ENCODE peak calls at places on chromosomes 3 and 15, in six cellular contexts. H is A673, U is cardiac muscle cell, B is OCI-LY7, J is right atrium auricular region, W is GM12865. R is an unnamed sample.

GRCh38 chr3:186991470-186991869 is 61.1 kb downstream of the ST6GAL1 start:
- DNase-seq in H (no peak), U (no peak), B (no peak), J (no peak), W (no peak), R (no peak)

GRCh38 chr15:101558217-101558941 is 68.9 kb upstream of the PCSK6 start:
- DNase-seq in H (no peak), U (no peak), B (no peak), J (no peak), W (no peak), R (no peak)

GRCh38 chr3:187713504-187713903 is 11.1 kb upstream of the RTP2 start:
- DNase-seq in H (peak), U (no peak), B (no peak), J (no peak), W (peak), R (no peak)

GRCh38 chr3:65854606-65855304 is 184.0 kb downstream of the MAGI1 start:
- DNase-seq in H (peak), U (no peak), B (no peak), J (no peak), W (peak), R (no peak)

GRCh38 chr3:173583496-173583895 is 186.0 kb downstream of the NLGN1 start:
- DNase-seq in H (no peak), U (no peak), B (no peak), J (no peak), W (no peak), R (no peak)

GRCh38 chr15:68209735-68210408 is 4.7 kb upstream of the CALML4 start:
- DNase-seq in H (no peak), U (no peak), B (peak), J (no peak), W (peak), R (peak)

GRCh38 chr15:57376695-57377477 is 581 bp downstream of the CGNL1 start:
- DNase-seq in H (peak), U (peak), B (no peak), J (peak), W (no peak), R (peak)

GRCh38 chr3:138187296-138188012 is at the start of gene ARMC8:
- DNase-seq in H (peak), U (peak), B (no peak), J (peak), W (peak), R (peak)

GRCh38 chr3:139954146-139954545 is 19.2 kb downstream of the CLSTN2 start:
- DNase-seq in H (no peak), U (peak), B (no peak), J (no peak), W (no peak), R (no peak)

GRCh38 chr15:96789999-96790398 is 459.5 kb downstream of the NR2F2 start:
- DNase-seq in H (no peak), U (no peak), B (no peak), J (no peak), W (no peak), R (no peak)

GRCh38 chr3:154716170-154716569 is 286.2 kb upstream of the GPR149 start:
- DNase-seq in H (no peak), U (no peak), B (no peak), J (no peak), W (no peak), R (no peak)

GRCh38 chr3:42743204-42743995 is 29.7 kb downstream of the CCDC13 start:
- DNase-seq in H (no peak), U (no peak), B (no peak), J (peak), W (no peak), R (no peak)

GRCh38 chr15:36810656-36811449 is 231.4 kb downstream of the CDIN1 start:
- DNase-seq in H (peak), U (no peak), B (peak), J (no peak), W (peak), R (no peak)

GRCh38 chr3:45772341-45773035 is 23.8 kb downstream of the SLC6A20 start:
- DNase-seq in H (no peak), U (no peak), B (no peak), J (no peak), W (no peak), R (no peak)

GRCh38 chr15:96693990-96694517 is 363.6 kb downstream of the NR2F2 start:
- DNase-seq in H (peak), U (no peak), B (no peak), J (no peak), W (no peak), R (no peak)

GRCh38 chr3:40574661-40575060 is 49.9 kb downstream of the ZNF621 start:
- DNase-seq in H (peak), U (no peak), B (no peak), J (no peak), W (no peak), R (no peak)

GRCh38 chr3:109336272-109336957 is 931 bp downstream of the DPPA4 start:
- DNase-seq in H (no peak), U (peak), B (no peak), J (no peak), W (no peak), R (no peak)

GRCh38 chr3:15271030-15271429 is 61.4 kb downstream of the SH3BP5 start:
- DNase-seq in H (no peak), U (no peak), B (no peak), J (peak), W (no peak), R (no peak)

GRCh38 chr15:98855067-98855814 is 152.4 kb downstream of the PGPEP1L start:
- DNase-seq in H (no peak), U (no peak), B (no peak), J (no peak), W (no peak), R (no peak)

GRCh38 chr3:50242778-50243551 is 7.0 kb downstream of the GNAI2 start:
- DNase-seq in H (no peak), U (no peak), B (peak), J (peak), W (peak), R (peak)

GRCh38 chr3:31253782-31254181 is 278.9 kb upstream of the STT3B start:
- DNase-seq in H (no peak), U (no peak), B (no peak), J (no peak), W (no peak), R (no peak)

GRCh38 chr3:113287111-113287817 is 75.9 kb downstream of the BOC start:
- DNase-seq in H (no peak), U (no peak), B (no peak), J (no peak), W (no peak), R (peak)

GRCh38 chr15:33729648-33730047 is 238.6 kb upstream of the CHRM5 start:
- DNase-seq in H (no peak), U (peak), B (peak), J (no peak), W (no peak), R (no peak)

GRCh38 chr3:106814231-106814630 is 563.0 kb upstream of the CCDC54 start:
- DNase-seq in H (no peak), U (no peak), B (no peak), J (no peak), W (no peak), R (no peak)

GRCh38 chr15:83837946-83838571 is 184.1 kb downstream of the ADAMTSL3 start:
- DNase-seq in H (peak), U (peak), B (peak), J (no peak), W (peak), R (peak)

GRCh38 chr3:194691481-194692281 is 6.0 kb downstream of the FAM43A start:
- DNase-seq in H (peak), U (no peak), B (peak), J (no peak), W (peak), R (peak)

GRCh38 chr3:162704238-162704637 is 1207.6 kb downstream of the OTOL1 start:
- DNase-seq in H (no peak), U (no peak), B (no peak), J (no peak), W (no peak), R (no peak)

GRCh38 chr15:65089206-65089824 is 12.8 kb downstream of the KBTBD13 start:
- DNase-seq in H (no peak), U (peak), B (no peak), J (no peak), W (no peak), R (no peak)

GRCh38 chr15:70466895-70467529 is 296.3 kb downstream of the UACA start:
- DNase-seq in H (peak), U (peak), B (peak), J (no peak), W (peak), R (no peak)

GRCh38 chr15:98684995-98685525 is 36.7 kb downstream of the IGF1R start:
- DNase-seq in H (no peak), U (no peak), B (no peak), J (no peak), W (no peak), R (no peak)

GRCh38 chr3:59433546-59433945 is 383.7 kb upstream of the CFAP20DC start:
- DNase-seq in H (no peak), U (no peak), B (no peak), J (no peak), W (no peak), R (no peak)
- TF ChIP-seq CTCF in H (no peak), U (no peak), B (no peak), J (no peak), W (no peak), R (no peak)

GRCh38 chr15:61051570-61052031 is 177.5 kb downstream of the RORA start:
- DNase-seq in H (peak), U (peak), B (peak), J (no peak), W (no peak), R (no peak)
- TF ChIP-seq CTCF in H (peak), U (peak), B (peak), J (peak), W (no peak), R (peak)

GRCh38 chr15:49366496-49366895 is 56.5 kb upstream of the FGF7 start:
- DNase-seq in H (no peak), U (no peak), B (no peak), J (no peak), W (no peak), R (no peak)

GRCh38 chr15:49372366-49372765 is 50.7 kb upstream of the FGF7 start:
- DNase-seq in H (no peak), U (peak), B (no peak), J (no peak), W (no peak), R (no peak)

GRCh38 chr15:49370782-49371181 is 52.3 kb upstream of the FGF7 start:
- DNase-seq in H (no peak), U (peak), B (peak), J (no peak), W (peak), R (no peak)
- TF ChIP-seq CTCF in H (peak), U (peak), B (peak), J (peak), W (peak), R (peak)

GRCh38 chr3:54122046-54122801 is at the start of gene CACNA2D3:
- DNase-seq in H (peak), U (peak), B (no peak), J (no peak), W (peak), R (peak)

GRCh38 chr3:54121404-54122045 is 827 bp upstream of the CACNA2D3 start:
- DNase-seq in H (no peak), U (peak), B (peak), J (no peak), W (no peak), R (peak)

GRCh38 chr3:54122802-54123537 is 618 bp downstream of the CACNA2D3 start:
- DNase-seq in H (no peak), U (no peak), B (no peak), J (no peak), W (no peak), R (no peak)

GRCh38 chr3:54123538-54124196 is 1.3 kb downstream of the CACNA2D3 start:
- DNase-seq in H (no peak), U (peak), B (no peak), J (no peak), W (no peak), R (no peak)

GRCh38 chr3:54120657-54121403 is 1.5 kb upstream of the CACNA2D3 start:
- DNase-seq in H (no peak), U (peak), B (peak), J (no peak), W (peak), R (peak)
- TF ChIP-seq CTCF in H (no peak), U (no peak), B (no peak), J (no peak), W (no peak), R (no peak)

GRCh38 chr3:197298858-197299854 is 744 bp upstream of the DLG1 start:
- DNase-seq in H (no peak), U (peak), B (peak), J (no peak), W (peak), R (peak)

GRCh38 chr3:197297476-197298340 is 704 bp downstream of the DLG1 start:
- DNase-seq in H (peak), U (peak), B (peak), J (peak), W (peak), R (peak)

GRCh38 chr3:197300361-197300760 is 1.9 kb upstream of the DLG1 start:
- DNase-seq in H (no peak), U (no peak), B (no peak), J (no peak), W (no peak), R (no peak)

GRCh38 chr3:197297020-197297419 is 1.4 kb downstream of the DLG1 start:
- DNase-seq in H (no peak), U (no peak), B (peak), J (no peak), W (no peak), R (peak)

DNA sequence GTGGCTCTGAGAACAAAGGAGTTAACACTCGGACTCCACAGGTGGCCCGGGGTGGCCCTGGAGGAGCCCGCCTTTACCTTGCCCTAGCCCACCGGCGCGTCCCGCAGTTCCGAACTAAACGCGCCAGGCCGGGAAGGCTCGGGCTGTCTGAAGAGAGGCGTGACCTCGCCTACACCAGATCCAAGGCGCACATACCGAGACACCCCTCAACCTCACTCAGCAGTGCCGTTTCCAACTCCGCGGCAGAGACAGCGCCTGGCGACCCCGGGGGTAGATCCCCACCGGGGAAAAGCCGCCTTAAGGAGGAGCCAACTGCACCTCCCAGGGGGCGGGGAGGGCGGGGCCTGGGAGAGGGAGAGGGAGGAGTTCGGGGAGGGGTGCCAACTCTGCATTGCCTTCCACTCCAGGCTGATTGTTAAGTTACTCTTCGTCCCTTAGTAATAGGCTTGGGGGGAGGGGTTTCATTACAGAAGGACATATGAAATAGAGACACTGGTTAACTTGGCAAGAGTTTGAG is at the start of gene DLG1:
- DNase-seq in H (peak), U (peak), B (peak), J (peak), W (peak), R (peak)
- TF ChIP-seq CTCF in H (no peak), U (no peak), B (no peak), J (no peak), W (no peak), R (no peak)

DNA sequence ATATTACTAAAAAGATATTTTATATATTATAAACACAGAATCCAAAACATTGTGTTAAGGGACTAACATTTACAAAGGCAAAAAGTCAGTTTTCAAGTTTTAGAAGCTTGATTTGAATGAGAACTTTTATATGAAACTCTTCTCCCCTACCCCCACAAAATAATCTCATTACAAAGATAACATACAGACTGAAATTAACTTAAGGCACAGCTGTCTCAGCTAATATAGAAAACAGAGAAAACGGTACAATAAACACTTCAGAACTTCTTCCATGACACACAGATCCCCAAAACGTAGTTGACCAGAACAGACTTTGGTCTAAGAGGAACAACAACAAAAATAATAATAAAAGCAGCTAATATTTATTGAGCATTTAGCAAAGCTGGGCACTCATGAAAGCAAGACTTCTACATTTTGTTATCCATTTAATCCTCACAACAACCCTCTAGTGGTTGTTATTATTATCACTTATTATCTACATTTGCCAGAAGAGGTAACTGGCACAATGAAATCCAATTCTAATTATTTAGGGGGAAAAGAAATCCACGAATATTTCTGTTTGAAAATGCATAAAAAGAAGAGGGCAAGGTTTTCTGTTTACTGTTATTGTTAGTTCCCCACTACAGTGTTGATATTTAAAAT is 68.1 kb downstream of the PFN2 start:
- DNase-seq in H (peak), U (no peak), B (peak), J (no peak), W (no peak), R (no peak)
- TF ChIP-seq CTCF in H (peak), U (peak), B (peak), J (peak), W (no peak), R (no peak)

DNA sequence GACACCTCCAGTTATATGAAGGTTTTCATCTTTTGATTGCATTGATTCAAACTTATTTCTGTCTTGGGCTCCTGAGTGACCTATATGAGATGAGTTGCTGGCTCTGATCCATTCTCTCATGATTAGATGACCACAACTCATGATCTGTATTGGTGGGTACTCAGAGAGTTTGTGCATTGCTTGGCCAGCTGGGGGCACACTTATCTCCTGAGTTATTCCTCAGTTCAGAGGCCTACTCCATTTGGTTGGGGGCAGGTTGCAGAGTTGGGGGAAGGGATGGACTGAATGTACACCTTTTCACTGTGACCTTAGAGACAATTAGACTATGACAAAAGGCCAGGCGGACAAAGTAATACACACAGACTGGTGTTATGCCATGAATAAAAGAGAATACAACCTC is 166.2 kb upstream of the SEMA6D start:
- DNase-seq in H (peak), U (peak), B (no peak), J (no peak), W (no peak), R (no peak)
- TF ChIP-seq CTCF in H (peak), U (peak), B (no peak), J (peak), W (no peak), R (no peak)

GRCh38 chr15:40332138-40332781 is 8.5 kb downstream of the CCDC9B start:
- DNase-seq in H (no peak), U (no peak), B (no peak), J (no peak), W (no peak), R (no peak)
- TF ChIP-seq CTCF in H (no peak), U (no peak), B (no peak), J (no peak), W (no peak), R (no peak)

DNA sequence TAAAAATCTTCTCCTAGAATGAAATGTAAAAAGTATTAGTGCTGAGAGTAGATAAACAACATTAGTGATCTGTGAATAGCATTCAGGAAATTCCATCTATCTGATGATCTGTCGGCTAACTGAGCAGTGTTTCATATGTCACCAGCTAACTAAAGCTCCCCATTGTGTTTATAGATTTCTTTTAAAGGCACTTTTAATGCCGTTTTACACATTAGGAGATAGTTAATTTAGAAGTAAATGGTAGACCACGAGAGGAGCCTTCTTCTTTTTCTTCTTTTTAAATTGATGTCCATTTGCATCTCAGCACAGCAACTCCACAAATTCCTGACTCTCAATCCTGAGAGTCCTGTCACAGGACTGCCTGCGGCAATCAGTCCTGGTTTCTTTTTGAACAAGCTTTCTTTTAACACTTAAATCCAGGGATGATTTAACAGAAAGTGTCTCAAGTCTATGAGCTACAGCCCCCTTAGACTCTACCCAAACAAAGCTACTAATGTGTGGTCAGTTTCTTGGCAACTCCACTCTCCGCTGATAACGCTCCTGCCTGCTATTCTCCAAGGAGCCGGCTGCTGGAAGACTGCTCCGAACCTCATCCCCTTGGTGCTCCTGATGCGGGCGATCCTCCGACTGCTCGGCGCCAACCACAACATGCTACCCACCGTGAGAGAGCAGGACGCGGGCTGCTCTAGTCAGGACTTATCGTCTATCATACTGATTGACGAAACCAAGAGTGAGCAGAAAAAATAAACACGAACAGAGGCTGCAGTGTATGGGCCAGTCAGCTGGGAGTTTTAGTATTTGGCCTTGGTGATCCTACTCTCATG is 421.4 kb downstream of the MECOM start:
- DNase-seq in H (peak), U (peak), B (no peak), J (peak), W (no peak), R (no peak)
- TF ChIP-seq CTCF in H (no peak), U (no peak), B (no peak), J (no peak), W (no peak), R (no peak)